ENCODE peak calls at places on chromosomes 11 and 22, in five cellular contexts. Z is psoas muscle, H is SK-MEL-5, Q is amniotic stem cell, B is GM23248. C is an unnamed sample.

GRCh38 chr22:32606181-32606580 is 131.6 kb downstream of the FBXO7 start:
- DNase-seq in Z (no peak), Q (no peak), H (no peak), B (no peak), C (no peak)

GRCh38 chr11:124872741-124873140 is 7.5 kb downstream of the ROBO3 start:
- DNase-seq in Z (no peak), Q (no peak), B (no peak), H (peak), C (peak)

GRCh38 chr11:119910056-119910455 is 181.1 kb upstream of the NECTIN1 start:
- DNase-seq in B (no peak), Q (no peak), Z (no peak), H (no peak), C (no peak)

GRCh38 chr11:131977231-131977630 is 606.8 kb downstream of the NTM start:
- DNase-seq in B (peak), Q (peak), H (no peak), Z (no peak), C (no peak)

GRCh38 chr22:29315286-29316195 is at the start of gene RASL10A:
- DNase-seq in H (no peak), B (peak), Q (no peak), Z (peak), C (no peak)

GRCh38 chr22:35900483-35901168 is 128.0 kb downstream of the RBFOX2 start:
- DNase-seq in B (peak), Z (no peak), Q (no peak), H (peak), C (no peak)

GRCh38 chr22:37563153-37564081 is 3.1 kb downstream of the CDC42EP1 start:
- DNase-seq in H (peak), Q (peak), B (peak), Z (peak), C (no peak)

GRCh38 chr11:115930886-115931537 is 426.8 kb upstream of the CADM1 start:
- DNase-seq in Z (no peak), B (no peak), H (peak), Q (no peak), C (peak)

GRCh38 chr22:24413271-24413670 is 14.1 kb upstream of the ADORA2A start:
- DNase-seq in H (no peak), Z (peak), B (no peak), Q (no peak), C (no peak)

GRCh38 chr11:65573391-65574146 is 1.2 kb downstream of the FAM89B start:
- DNase-seq in B (peak), Z (peak), H (no peak), Q (no peak), C (peak)

GRCh38 chr11:86896486-86896885 is 58.7 kb downstream of the FZD4 start:
- DNase-seq in Z (no peak), B (peak), Q (peak), H (no peak), C (no peak)

GRCh38 chr11:70490723-70491558 is 92.6 kb downstream of the CTTN start:
- DNase-seq in Q (no peak), Z (peak), B (no peak), H (no peak), C (no peak)

GRCh38 chr11:122721964-122722266 is 66.4 kb downstream of the UBASH3B start:
- DNase-seq in Q (peak), H (peak), B (peak), Z (no peak), C (no peak)

GRCh38 chr11:86116996-86117705 is 48.3 kb upstream of the PICALM start:
- DNase-seq in Q (no peak), H (no peak), Z (no peak), B (peak), C (no peak)

GRCh38 chr11:15821471-15821870 is 534.9 kb downstream of the SOX6 start:
- DNase-seq in Q (no peak), Z (no peak), B (no peak), H (no peak), C (no peak)

GRCh38 chr11:73566977-73567755 is 30.7 kb downstream of the FAM168A start:
- DNase-seq in B (no peak), Z (peak), Q (no peak), H (no peak), C (no peak)

GRCh38 chr11:11532574-11532973 is 89.2 kb downstream of the GALNT18 start:
- DNase-seq in B (peak), Q (no peak), H (no peak), Z (no peak), C (no peak)

GRCh38 chr22:24938741-24939341 is 7.7 kb downstream of the LHFPL7 start:
- DNase-seq in Q (no peak), B (peak), H (peak), Z (no peak), C (peak)

GRCh38 chr22:25193548-25193947 is 6.1 kb upstream of the CRYBB3 start:
- DNase-seq in B (peak), H (no peak), Z (no peak), Q (no peak), C (peak)

GRCh38 chr11:62889126-62889483 is 8.4 kb downstream of the SLC3A2 start:
- DNase-seq in B (no peak), Q (no peak), H (no peak), Z (no peak), C (no peak)

GRCh38 chr11:8934735-8935478 is 2.2 kb upstream of the C11orf16 start:
- DNase-seq in Q (peak), B (peak), H (no peak), Z (no peak), C (no peak)

GRCh38 chr11:96293583-96293982 is 49.4 kb downstream of the MAML2 start:
- DNase-seq in Q (no peak), H (no peak), Z (no peak), B (peak), C (no peak)

GRCh38 chr11:61011950-61012830 is 40.7 kb downstream of the CD6 start:
- DNase-seq in Q (no peak), B (no peak), H (no peak), Z (no peak), C (no peak)

GRCh38 chr11:73652046-73652730 is 5.8 kb downstream of the PLEKHB1 start:
- DNase-seq in H (peak), B (no peak), Q (no peak), Z (no peak), C (no peak)

GRCh38 chr11:2072551-2073261 is 66.5 kb downstream of the IGF2 start:
- DNase-seq in Z (no peak), H (no peak), B (peak), Q (no peak), C (no peak)

GRCh38 chr11:122851366-122852011 is 13.2 kb downstream of the CRTAM start:
- DNase-seq in Z (no peak), B (no peak), Q (no peak), H (no peak), C (peak)

GRCh38 chr22:43152355-43153071 is 1.2 kb downstream of the TSPO start:
- DNase-seq in B (peak), H (peak), Q (peak), Z (peak), C (no peak)

GRCh38 chr22:20118572-20119020 is 1.6 kb upstream of the TRMT2A start:
- DNase-seq in B (peak), Z (peak), Q (no peak), H (no peak), C (peak)

GRCh38 chr11:46800177-46800576 is 45.9 kb downstream of the CKAP5 start:
- DNase-seq in B (peak), H (no peak), Q (no peak), Z (no peak), C (no peak)

GRCh38 chr22:19691721-19692341 is 22.5 kb upstream of the SEPTIN5 start:
- DNase-seq in Q (no peak), H (peak), B (peak), Z (no peak), C (no peak)

C was measured in Karpas-422.